ENCODE peak calls at places on chromosomes 2 and 18, in ten cellular contexts. H is K562; X is neural progenitor cell; A is NCI-H460; Z is GM23248; V is CD4-positive, alpha-beta T cell; Y is GM13976; F is astrocyte of the hippocampus; W is activated CD4-positive, alpha-beta T cell treated with anti-CD3 and anti-CD28 coated beads, Interleukin-2, amount 50 U/mL, for 1 hour; B is ecto neural progenitor cell. P is an unnamed sample.

GRCh38 chr2:219438453-219438852 is 3.8 kb downstream of the SPEG start:
- DNase-seq in Y (no peak), F (no peak), B (peak), W (no peak), V (no peak), Z (no peak), X (no peak), A (no peak), H (no peak), P (no peak)

GRCh38 chr18:26561769-26562168 is 13.4 kb upstream of the KCTD1 start:
- DNase-seq in H (no peak), F (no peak), A (no peak), W (no peak), V (no peak), Z (no peak), B (no peak), X (no peak), Y (no peak), P (no peak)

GRCh38 chr2:11853197-11853588 is 106.8 kb downstream of the LPIN1 start:
- DNase-seq in X (no peak), W (no peak), B (no peak), Z (no peak), Y (no peak), F (no peak), H (no peak), V (no peak), A (no peak), P (no peak)

GRCh38 chr18:75455249-75456183 is 28.0 kb upstream of the SMIM21 start:
- DNase-seq in X (peak), Y (no peak), H (no peak), F (peak), Z (peak), W (no peak), A (no peak), V (no peak), B (peak), P (no peak)

GRCh38 chr2:64654993-64655666 is 1.4 kb upstream of the SERTAD2 start:
- DNase-seq in H (no peak), A (no peak), Y (no peak), V (no peak), X (no peak), W (peak), B (no peak), F (peak), Z (peak), P (peak)

GRCh38 chr18:22112215-22112614 is 57.2 kb upstream of the GATA6 start:
- DNase-seq in V (no peak), A (no peak), Y (no peak), F (no peak), Z (no peak), X (no peak), H (no peak), W (no peak), B (no peak), P (no peak)

GRCh38 chr2:224520064-224520463 is 65.1 kb downstream of the CUL3 start:
- DNase-seq in A (no peak), B (no peak), Y (peak), Z (peak), X (no peak), W (no peak), V (no peak), H (no peak), F (peak), P (peak)

GRCh38 chr2:237861-238260 is 26.0 kb downstream of the SH3YL1 start:
- DNase-seq in X (peak), W (no peak), H (no peak), Z (no peak), V (no peak), B (no peak), F (no peak), Y (no peak), A (no peak), P (no peak)

GRCh38 chr2:144111443-144111842 is 408.5 kb downstream of the ZEB2 start:
- DNase-seq in V (no peak), Z (peak), X (no peak), B (no peak), H (no peak), Y (no peak), F (peak), W (no peak), A (no peak), P (no peak)

GRCh38 chr2:2912731-2913130 is 464.9 kb downstream of the EIPR1 start:
- DNase-seq in Z (no peak), W (no peak), H (no peak), V (no peak), X (no peak), Y (no peak), A (no peak), B (no peak), F (no peak), P (no peak)

GRCh38 chr2:202090530-202090929 is 17.5 kb downstream of the KIAA2012 start:
- DNase-seq in Y (no peak), B (no peak), X (no peak), V (no peak), A (no peak), W (no peak), H (no peak), Z (no peak), F (no peak), P (no peak)